ENCODE peak calls at places on chromosome 1, in ten cellular contexts. I is CD8-positive, alpha-beta memory T cell; O is astrocyte of the spinal cord; B is fibroblast of lung; Z is left ventricle myocardium inferior; D is AG09309; M is choroid plexus epithelial cell; U is transverse colon; N is pancreas; A is H7. L is an unnamed sample.
A peak's percentile ranks its signal among the peaks of the same experiment; 100 is the strongest.

GRCh38 chr1:152577168-152577567 is 3.1 kb downstream of the LCE3D start:
- DNase-seq in U (no peak), Z (no peak), B (no peak), O (no peak), I (no peak), A (peak; percentile 1), M (no peak), N (no peak), D (no peak), L (no peak)

GRCh38 chr1:70627910-70628309 is 216.8 kb downstream of the CTH start:
- DNase-seq in D (no peak), U (no peak), I (no peak), M (peak; percentile 1), Z (no peak), B (no peak), O (no peak), N (no peak), A (no peak), L (no peak)

GRCh38 chr1:177200290-177200689 is 29.5 kb downstream of the BRINP2 start:
- DNase-seq in D (no peak), N (no peak), Z (no peak), O (no peak), U (no peak), I (no peak), B (no peak), A (no peak), M (no peak), L (no peak)

GRCh38 chr1:64686828-64687724 is 57.8 kb upstream of the RAVER2 start:
- DNase-seq in A (peak; percentile 34), I (peak; percentile 23), O (peak; percentile 71), N (peak; percentile 35), M (peak; percentile 81), U (peak; percentile 22), D (peak; percentile 24), B (peak; percentile 69), Z (no peak), L (no peak)

GRCh38 chr1:94384485-94385353 is 33.5 kb upstream of the ABCD3 start:
- DNase-seq in M (no peak), A (no peak), D (no peak), B (no peak), U (peak; percentile 33), N (peak; percentile 20), Z (no peak), I (peak; percentile 36), O (no peak), L (no peak)

GRCh38 chr1:14842891-14843290 is 244.4 kb downstream of the KAZN start:
- DNase-seq in N (no peak), B (peak; percentile 91), I (no peak), M (peak; percentile 95), O (peak; percentile 73), U (no peak), D (peak; percentile 14), Z (no peak), A (no peak), L (no peak)

GRCh38 chr1:162753998-162754585 is 36.4 kb upstream of the HSD17B7 start:
- DNase-seq in O (peak; percentile 14), A (no peak), I (no peak), N (no peak), Z (no peak), D (peak; percentile 20), B (no peak), U (no peak), M (no peak), L (no peak)

GRCh38 chr1:104238991-104239390 is 489.3 kb downstream of the AMY1C start:
- DNase-seq in N (no peak), U (no peak), I (no peak), A (peak; percentile 8), Z (no peak), B (no peak), D (no peak), M (no peak), O (no peak), L (no peak)

GRCh38 chr1:82377201-82377884 is 576.6 kb downstream of the ADGRL2 start:
- DNase-seq in I (no peak), A (peak; percentile 4), O (peak; percentile 72), M (peak; percentile 50), Z (no peak), N (no peak), B (peak; percentile 28), D (no peak), U (no peak), L (peak; percentile 1)

GRCh38 chr1:103371234-103371633 is 154.3 kb upstream of the RNPC3 start:
- DNase-seq in N (no peak), Z (no peak), O (peak; percentile 42), M (peak; percentile 95), D (no peak), A (no peak), I (no peak), B (no peak), U (no peak), L (no peak)

GRCh38 chr1:159172599-159173291 is 1.3 kb downstream of the CADM3 start:
- DNase-seq in N (no peak), U (no peak), D (no peak), M (no peak), I (no peak), Z (peak; percentile 33), A (peak; percentile 86), B (no peak), O (no peak), L (peak; percentile 1)

GRCh38 chr1:42936309-42937078 is 22.2 kb downstream of the SLC2A1 start:
- DNase-seq in A (no peak), I (no peak), O (peak; percentile 65), B (peak; percentile 76), U (peak; percentile 67), M (peak; percentile 42), N (no peak), Z (no peak), D (no peak), L (peak; percentile 73)

GRCh38 chr1:29671446-29671845 is 435.1 kb downstream of the PTPRU start:
- DNase-seq in U (no peak), B (no peak), A (peak; percentile 5), O (no peak), M (no peak), D (no peak), N (no peak), Z (no peak), I (no peak), L (no peak)

GRCh38 chr1:29670752-29671151 is 434.4 kb downstream of the PTPRU start:
- DNase-seq in B (no peak), U (no peak), M (no peak), D (no peak), Z (no peak), O (no peak), I (no peak), A (peak; percentile 2), N (no peak), L (no peak)

GRCh38 chr1:29668761-29669487 is 432.6 kb downstream of the PTPRU start:
- DNase-seq in I (no peak), A (peak; percentile 11), B (no peak), Z (no peak), U (no peak), O (no peak), M (no peak), D (no peak), N (no peak), L (no peak)

GRCh38 chr1:29669488-29669871 is 433.2 kb downstream of the PTPRU start:
- DNase-seq in I (no peak), Z (no peak), M (no peak), D (no peak), N (no peak), A (peak; percentile 7), U (no peak), O (no peak), B (no peak), L (no peak)

DNA sequence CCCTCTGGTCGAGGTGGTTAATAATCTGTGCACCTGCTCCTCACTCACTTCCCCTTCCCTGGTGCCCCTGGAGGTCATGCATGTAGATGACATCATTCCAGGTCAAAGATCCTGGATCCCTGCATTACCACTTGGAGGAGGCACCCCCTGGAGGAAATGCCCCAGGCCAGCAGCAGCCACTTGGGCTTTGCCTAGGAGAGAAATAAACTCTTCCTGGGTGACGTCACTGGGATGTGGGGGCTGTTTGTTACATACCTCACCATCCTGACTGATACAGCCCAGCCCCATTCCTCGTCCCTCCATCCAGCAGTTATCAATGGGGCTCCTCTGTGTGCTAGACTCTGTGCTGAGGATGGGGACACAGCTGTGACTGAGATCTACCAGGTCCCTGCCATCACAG is 433.6 kb downstream of the PTPRU start:
- DNase-seq in A (peak; percentile 16), U (no peak), D (no peak), O (no peak), B (no peak), Z (no peak), M (no peak), N (no peak), I (no peak), L (no peak)
- H3K4me3 ChIP-seq in A (no peak overlapping the region), U (no peak overlapping the region), D (no peak overlapping the region), O (no peak overlapping the region), B (no peak overlapping the region), Z (no peak overlapping the region), M (no peak overlapping the region), N (no peak overlapping the region), I (no peak overlapping the region), L (no peak overlapping the region)

GRCh38 chr1:168921514-168922106 is 184.9 kb upstream of the ATP1B1 start:
- DNase-seq in B (no peak), D (no peak), N (no peak), A (no peak), Z (no peak), I (no peak), O (no peak), U (no peak), M (no peak), L (no peak)
- H3K4me3 ChIP-seq in B (no peak overlapping the region), D (no peak overlapping the region), N (no peak overlapping the region), A (no peak overlapping the region), Z (no peak overlapping the region), I (no peak overlapping the region), O (no peak overlapping the region), U (no peak overlapping the region), M (no peak overlapping the region), L (no peak overlapping the region)

DNA sequence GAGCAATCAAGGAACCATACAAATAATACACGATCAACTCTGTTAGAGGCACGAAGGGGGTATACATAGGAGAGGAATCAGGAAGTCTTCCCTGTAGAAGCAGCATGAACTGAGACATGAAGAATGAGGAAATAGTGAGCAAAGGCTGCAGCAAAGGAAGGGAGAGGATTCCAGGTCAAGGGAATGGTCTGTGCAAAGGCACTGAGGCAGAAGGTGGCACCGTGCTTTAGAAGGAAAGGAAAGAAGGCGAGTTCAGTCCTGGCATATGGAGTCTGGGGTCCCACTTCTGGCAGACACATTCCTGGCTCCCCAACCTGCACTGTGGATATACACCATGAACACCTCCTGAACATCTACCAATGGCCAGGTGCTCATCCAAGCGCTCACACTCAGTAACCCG is 56.1 kb downstream of the GLIS1 start:
- DNase-seq in B (no peak), A (no peak), U (no peak), I (no peak), Z (no peak), N (no peak), O (no peak), D (no peak), M (no peak), L (no peak)
- H3K4me3 ChIP-seq in B (no peak overlapping the region), A (no peak overlapping the region), U (no peak overlapping the region), I (no peak overlapping the region), Z (no peak overlapping the region), N (no peak overlapping the region), O (no peak overlapping the region), D (no peak overlapping the region), M (no peak overlapping the region), L (no peak overlapping the region)

DNA sequence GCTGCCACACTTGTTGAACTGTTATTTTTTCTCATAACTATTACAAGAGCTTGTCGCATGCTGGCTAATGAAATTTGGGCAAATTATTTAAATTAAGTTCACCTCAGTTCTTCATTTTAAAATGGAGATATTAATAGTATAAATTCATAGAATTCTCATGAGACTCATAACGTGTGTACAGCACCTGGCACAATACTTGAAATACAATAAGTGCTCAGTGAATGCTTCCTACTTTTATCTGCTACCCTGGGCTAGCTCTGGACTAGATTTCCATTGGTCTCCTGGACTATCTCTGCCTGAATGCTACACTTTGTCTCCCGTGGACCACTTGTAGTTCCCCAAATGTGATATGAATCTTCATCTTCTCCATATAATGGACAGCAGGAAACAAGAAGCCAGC is 919 bp downstream of the SLAMF6 start:
- DNase-seq in O (no peak), U (no peak), A (no peak), B (no peak), I (no peak), Z (no peak), D (no peak), N (no peak), M (no peak), L (no peak)
- H3K4me3 ChIP-seq in O (no peak overlapping the region), U (no peak overlapping the region), A (no peak overlapping the region), B (no peak overlapping the region), I (peak overlapping the region; percentile 91), Z (no peak overlapping the region), D (no peak overlapping the region), N (no peak overlapping the region), M (no peak overlapping the region), L (no peak overlapping the region)

L was measured in MG63.